ENCODE peak calls at places on chromosomes 16 and 17, in eight cellular contexts. One of them, this sample, is unnamed.

GRCh38 chr16:8572919-8573724 is 17.2 kb downstream of the TMEM114 start:
- ATAC-seq in activated B cell treated with CpG ODN at 0.5 μM for 24 hours: no peak
- ATAC-seq in activated CD8-positive, alpha-beta T cell treated with anti-CD3 and anti-CD28 coated beads, Interleukin-2, amount 10 ng/mL, durations not matched to agents 7 days and 5 days: no peak
- ATAC-seq in stimulated activated naive CD8-positive, alpha-beta T cell treated with anti-CD3 and anti-CD28 coated beads, Interleukin-15, amount 100 ng/mL, for 72 hours: peak
- ATAC-seq in gastroesophageal sphincter: no peak
- ATAC-seq in T-cell: no peak
- ATAC-seq in psoas muscle: no peak
- ATAC-seq in left lung: peak
- ATAC-seq in this sample: no peak

GRCh38 chr17:83070800-83071341 is 8.5 kb upstream of the METRNL start:
- ATAC-seq in activated B cell treated with CpG ODN at 0.5 μM for 24 hours: no peak
- ATAC-seq in activated CD8-positive, alpha-beta T cell treated with anti-CD3 and anti-CD28 coated beads, Interleukin-2, amount 10 ng/mL, durations not matched to agents 7 days and 5 days: no peak
- ATAC-seq in stimulated activated naive CD8-positive, alpha-beta T cell treated with anti-CD3 and anti-CD28 coated beads, Interleukin-15, amount 100 ng/mL, for 72 hours: no peak
- ATAC-seq in gastroesophageal sphincter: no peak
- ATAC-seq in T-cell: peak
- ATAC-seq in psoas muscle: no peak
- ATAC-seq in left lung: no peak
- ATAC-seq in this sample: no peak

GRCh38 chr16:500699-501098 is 26.8 kb upstream of the CAPN15 start:
- ATAC-seq in activated B cell treated with CpG ODN at 0.5 μM for 24 hours: no peak
- ATAC-seq in activated CD8-positive, alpha-beta T cell treated with anti-CD3 and anti-CD28 coated beads, Interleukin-2, amount 10 ng/mL, durations not matched to agents 7 days and 5 days: no peak
- ATAC-seq in stimulated activated naive CD8-positive, alpha-beta T cell treated with anti-CD3 and anti-CD28 coated beads, Interleukin-15, amount 100 ng/mL, for 72 hours: no peak
- ATAC-seq in gastroesophageal sphincter: no peak
- ATAC-seq in T-cell: no peak
- ATAC-seq in psoas muscle: peak
- ATAC-seq in left lung: no peak
- ATAC-seq in this sample: no peak

GRCh38 chr16:85676466-85676865 is 12.3 kb downstream of the GINS2 start:
- ATAC-seq in activated B cell treated with CpG ODN at 0.5 μM for 24 hours: no peak
- ATAC-seq in activated CD8-positive, alpha-beta T cell treated with anti-CD3 and anti-CD28 coated beads, Interleukin-2, amount 10 ng/mL, durations not matched to agents 7 days and 5 days: no peak
- ATAC-seq in stimulated activated naive CD8-positive, alpha-beta T cell treated with anti-CD3 and anti-CD28 coated beads, Interleukin-15, amount 100 ng/mL, for 72 hours: no peak
- ATAC-seq in gastroesophageal sphincter: no peak
- ATAC-seq in T-cell: no peak
- ATAC-seq in psoas muscle: no peak
- ATAC-seq in left lung: no peak
- ATAC-seq in this sample: no peak

GRCh38 chr17:44997733-44998520 is 29.8 kb upstream of the C1QL1 start:
- ATAC-seq in activated B cell treated with CpG ODN at 0.5 μM for 24 hours: no peak
- ATAC-seq in activated CD8-positive, alpha-beta T cell treated with anti-CD3 and anti-CD28 coated beads, Interleukin-2, amount 10 ng/mL, durations not matched to agents 7 days and 5 days: no peak
- ATAC-seq in stimulated activated naive CD8-positive, alpha-beta T cell treated with anti-CD3 and anti-CD28 coated beads, Interleukin-15, amount 100 ng/mL, for 72 hours: no peak
- ATAC-seq in gastroesophageal sphincter: no peak
- ATAC-seq in T-cell: no peak
- ATAC-seq in psoas muscle: no peak
- ATAC-seq in left lung: no peak
- ATAC-seq in this sample: no peak

GRCh38 chr16:81280393-81280792 is 34.4 kb upstream of the GAN start:
- ATAC-seq in activated B cell treated with CpG ODN at 0.5 μM for 24 hours: no peak
- ATAC-seq in activated CD8-positive, alpha-beta T cell treated with anti-CD3 and anti-CD28 coated beads, Interleukin-2, amount 10 ng/mL, durations not matched to agents 7 days and 5 days: no peak
- ATAC-seq in stimulated activated naive CD8-positive, alpha-beta T cell treated with anti-CD3 and anti-CD28 coated beads, Interleukin-15, amount 100 ng/mL, for 72 hours: no peak
- ATAC-seq in gastroesophageal sphincter: no peak
- ATAC-seq in T-cell: no peak
- ATAC-seq in psoas muscle: no peak
- ATAC-seq in left lung: no peak
- ATAC-seq in this sample: no peak

GRCh38 chr17:39636587-39636926 is 387 bp upstream of the STARD3 start:
- ATAC-seq in activated B cell treated with CpG ODN at 0.5 μM for 24 hours: peak
- ATAC-seq in activated CD8-positive, alpha-beta T cell treated with anti-CD3 and anti-CD28 coated beads, Interleukin-2, amount 10 ng/mL, durations not matched to agents 7 days and 5 days: peak
- ATAC-seq in stimulated activated naive CD8-positive, alpha-beta T cell treated with anti-CD3 and anti-CD28 coated beads, Interleukin-15, amount 100 ng/mL, for 72 hours: peak
- ATAC-seq in gastroesophageal sphincter: peak
- ATAC-seq in T-cell: peak
- ATAC-seq in psoas muscle: peak
- ATAC-seq in left lung: peak
- ATAC-seq in this sample: no peak

GRCh38 chr16:67942510-67943255 is 1.2 kb downstream of the LCAT start:
- ATAC-seq in activated B cell treated with CpG ODN at 0.5 μM for 24 hours: peak
- ATAC-seq in activated CD8-positive, alpha-beta T cell treated with anti-CD3 and anti-CD28 coated beads, Interleukin-2, amount 10 ng/mL, durations not matched to agents 7 days and 5 days: no peak
- ATAC-seq in stimulated activated naive CD8-positive, alpha-beta T cell treated with anti-CD3 and anti-CD28 coated beads, Interleukin-15, amount 100 ng/mL, for 72 hours: peak
- ATAC-seq in gastroesophageal sphincter: no peak
- ATAC-seq in T-cell: no peak
- ATAC-seq in psoas muscle: peak
- ATAC-seq in left lung: no peak
- ATAC-seq in this sample: no peak

GRCh38 chr16:4790871-4791270 is 2.7 kb upstream of the SEPTIN12 start:
- ATAC-seq in activated B cell treated with CpG ODN at 0.5 μM for 24 hours: no peak
- ATAC-seq in activated CD8-positive, alpha-beta T cell treated with anti-CD3 and anti-CD28 coated beads, Interleukin-2, amount 10 ng/mL, durations not matched to agents 7 days and 5 days: no peak
- ATAC-seq in stimulated activated naive CD8-positive, alpha-beta T cell treated with anti-CD3 and anti-CD28 coated beads, Interleukin-15, amount 100 ng/mL, for 72 hours: no peak
- ATAC-seq in gastroesophageal sphincter: no peak
- ATAC-seq in T-cell: no peak
- ATAC-seq in psoas muscle: no peak
- ATAC-seq in left lung: no peak
- ATAC-seq in this sample: no peak

GRCh38 chr17:67696347-67696746 is 21.4 kb upstream of the NOL11 start:
- ATAC-seq in activated B cell treated with CpG ODN at 0.5 μM for 24 hours: no peak
- ATAC-seq in activated CD8-positive, alpha-beta T cell treated with anti-CD3 and anti-CD28 coated beads, Interleukin-2, amount 10 ng/mL, durations not matched to agents 7 days and 5 days: no peak
- ATAC-seq in stimulated activated naive CD8-positive, alpha-beta T cell treated with anti-CD3 and anti-CD28 coated beads, Interleukin-15, amount 100 ng/mL, for 72 hours: no peak
- ATAC-seq in gastroesophageal sphincter: no peak
- ATAC-seq in T-cell: no peak
- ATAC-seq in psoas muscle: no peak
- ATAC-seq in left lung: peak
- ATAC-seq in this sample: no peak

GRCh38 chr17:1019451-1019850 is 22.5 kb downstream of the TIMM22 start:
- ATAC-seq in activated B cell treated with CpG ODN at 0.5 μM for 24 hours: no peak
- ATAC-seq in activated CD8-positive, alpha-beta T cell treated with anti-CD3 and anti-CD28 coated beads, Interleukin-2, amount 10 ng/mL, durations not matched to agents 7 days and 5 days: no peak
- ATAC-seq in stimulated activated naive CD8-positive, alpha-beta T cell treated with anti-CD3 and anti-CD28 coated beads, Interleukin-15, amount 100 ng/mL, for 72 hours: no peak
- ATAC-seq in gastroesophageal sphincter: peak
- ATAC-seq in T-cell: no peak
- ATAC-seq in psoas muscle: peak
- ATAC-seq in left lung: no peak
- ATAC-seq in this sample: no peak

GRCh38 chr16:65312795-65313194 is 190.9 kb upstream of the CDH11 start:
- ATAC-seq in activated B cell treated with CpG ODN at 0.5 μM for 24 hours: no peak
- ATAC-seq in activated CD8-positive, alpha-beta T cell treated with anti-CD3 and anti-CD28 coated beads, Interleukin-2, amount 10 ng/mL, durations not matched to agents 7 days and 5 days: no peak
- ATAC-seq in stimulated activated naive CD8-positive, alpha-beta T cell treated with anti-CD3 and anti-CD28 coated beads, Interleukin-15, amount 100 ng/mL, for 72 hours: no peak
- ATAC-seq in gastroesophageal sphincter: no peak
- ATAC-seq in T-cell: no peak
- ATAC-seq in psoas muscle: no peak
- ATAC-seq in left lung: no peak
- ATAC-seq in this sample: no peak

GRCh38 chr17:4101799-4102405 is 40.9 kb downstream of the ZZEF1 start:
- ATAC-seq in activated B cell treated with CpG ODN at 0.5 μM for 24 hours: no peak
- ATAC-seq in activated CD8-positive, alpha-beta T cell treated with anti-CD3 and anti-CD28 coated beads, Interleukin-2, amount 10 ng/mL, durations not matched to agents 7 days and 5 days: no peak
- ATAC-seq in stimulated activated naive CD8-positive, alpha-beta T cell treated with anti-CD3 and anti-CD28 coated beads, Interleukin-15, amount 100 ng/mL, for 72 hours: no peak
- ATAC-seq in gastroesophageal sphincter: no peak
- ATAC-seq in T-cell: peak
- ATAC-seq in psoas muscle: no peak
- ATAC-seq in left lung: no peak
- ATAC-seq in this sample: no peak

GRCh38 chr17:73393962-73394361 is 82.2 kb upstream of the CDC42EP4 start:
- ATAC-seq in activated B cell treated with CpG ODN at 0.5 μM for 24 hours: no peak
- ATAC-seq in activated CD8-positive, alpha-beta T cell treated with anti-CD3 and anti-CD28 coated beads, Interleukin-2, amount 10 ng/mL, durations not matched to agents 7 days and 5 days: no peak
- ATAC-seq in stimulated activated naive CD8-positive, alpha-beta T cell treated with anti-CD3 and anti-CD28 coated beads, Interleukin-15, amount 100 ng/mL, for 72 hours: no peak
- ATAC-seq in gastroesophageal sphincter: no peak
- ATAC-seq in T-cell: no peak
- ATAC-seq in psoas muscle: no peak
- ATAC-seq in left lung: no peak
- ATAC-seq in this sample: no peak

GRCh38 chr17:38605230-38605851 is 411 bp downstream of the SRCIN1 start:
- ATAC-seq in activated B cell treated with CpG ODN at 0.5 μM for 24 hours: no peak
- ATAC-seq in activated CD8-positive, alpha-beta T cell treated with anti-CD3 and anti-CD28 coated beads, Interleukin-2, amount 10 ng/mL, durations not matched to agents 7 days and 5 days: no peak
- ATAC-seq in stimulated activated naive CD8-positive, alpha-beta T cell treated with anti-CD3 and anti-CD28 coated beads, Interleukin-15, amount 100 ng/mL, for 72 hours: peak
- ATAC-seq in gastroesophageal sphincter: peak
- ATAC-seq in T-cell: no peak
- ATAC-seq in psoas muscle: no peak
- ATAC-seq in left lung: no peak
- ATAC-seq in this sample: no peak

GRCh38 chr16:19071811-19072777 is 4.7 kb downstream of the COQ7 start:
- ATAC-seq in activated B cell treated with CpG ODN at 0.5 μM for 24 hours: no peak
- ATAC-seq in activated CD8-positive, alpha-beta T cell treated with anti-CD3 and anti-CD28 coated beads, Interleukin-2, amount 10 ng/mL, durations not matched to agents 7 days and 5 days: no peak
- ATAC-seq in stimulated activated naive CD8-positive, alpha-beta T cell treated with anti-CD3 and anti-CD28 coated beads, Interleukin-15, amount 100 ng/mL, for 72 hours: no peak
- ATAC-seq in gastroesophageal sphincter: no peak
- ATAC-seq in T-cell: no peak
- ATAC-seq in psoas muscle: no peak
- ATAC-seq in left lung: peak
- ATAC-seq in this sample: no peak

GRCh38 chr17:7655541-7655840 is 4.8 kb downstream of the ATP1B2 start:
- ATAC-seq in activated B cell treated with CpG ODN at 0.5 μM for 24 hours: peak
- ATAC-seq in activated CD8-positive, alpha-beta T cell treated with anti-CD3 and anti-CD28 coated beads, Interleukin-2, amount 10 ng/mL, durations not matched to agents 7 days and 5 days: no peak
- ATAC-seq in stimulated activated naive CD8-positive, alpha-beta T cell treated with anti-CD3 and anti-CD28 coated beads, Interleukin-15, amount 100 ng/mL, for 72 hours: no peak
- ATAC-seq in gastroesophageal sphincter: no peak
- ATAC-seq in T-cell: no peak
- ATAC-seq in psoas muscle: no peak
- ATAC-seq in left lung: no peak
- ATAC-seq in this sample: peak

GRCh38 chr17:65936013-65936412 is 255.9 kb downstream of the CEP112 start:
- ATAC-seq in activated B cell treated with CpG ODN at 0.5 μM for 24 hours: no peak
- ATAC-seq in activated CD8-positive, alpha-beta T cell treated with anti-CD3 and anti-CD28 coated beads, Interleukin-2, amount 10 ng/mL, durations not matched to agents 7 days and 5 days: no peak
- ATAC-seq in stimulated activated naive CD8-positive, alpha-beta T cell treated with anti-CD3 and anti-CD28 coated beads, Interleukin-15, amount 100 ng/mL, for 72 hours: no peak
- ATAC-seq in gastroesophageal sphincter: no peak
- ATAC-seq in T-cell: no peak
- ATAC-seq in psoas muscle: no peak
- ATAC-seq in left lung: no peak
- ATAC-seq in this sample: no peak

GRCh38 chr17:2259769-2260536 is 43.6 kb downstream of the SMG6 start:
- ATAC-seq in activated B cell treated with CpG ODN at 0.5 μM for 24 hours: peak
- ATAC-seq in activated CD8-positive, alpha-beta T cell treated with anti-CD3 and anti-CD28 coated beads, Interleukin-2, amount 10 ng/mL, durations not matched to agents 7 days and 5 days: peak
- ATAC-seq in stimulated activated naive CD8-positive, alpha-beta T cell treated with anti-CD3 and anti-CD28 coated beads, Interleukin-15, amount 100 ng/mL, for 72 hours: peak
- ATAC-seq in gastroesophageal sphincter: peak
- ATAC-seq in T-cell: peak
- ATAC-seq in psoas muscle: no peak
- ATAC-seq in left lung: peak
- ATAC-seq in this sample: peak

GRCh38 chr17:27571563-27572129 is 59.3 kb upstream of the LGALS9 start:
- ATAC-seq in activated B cell treated with CpG ODN at 0.5 μM for 24 hours: no peak
- ATAC-seq in activated CD8-positive, alpha-beta T cell treated with anti-CD3 and anti-CD28 coated beads, Interleukin-2, amount 10 ng/mL, durations not matched to agents 7 days and 5 days: no peak
- ATAC-seq in stimulated activated naive CD8-positive, alpha-beta T cell treated with anti-CD3 and anti-CD28 coated beads, Interleukin-15, amount 100 ng/mL, for 72 hours: no peak
- ATAC-seq in gastroesophageal sphincter: no peak
- ATAC-seq in T-cell: no peak
- ATAC-seq in psoas muscle: peak
- ATAC-seq in left lung: no peak
- ATAC-seq in this sample: no peak

GRCh38 chr17:10585529-10585928 is 36.1 kb upstream of the MYH2 start:
- ATAC-seq in activated B cell treated with CpG ODN at 0.5 μM for 24 hours: no peak
- ATAC-seq in activated CD8-positive, alpha-beta T cell treated with anti-CD3 and anti-CD28 coated beads, Interleukin-2, amount 10 ng/mL, durations not matched to agents 7 days and 5 days: no peak
- ATAC-seq in stimulated activated naive CD8-positive, alpha-beta T cell treated with anti-CD3 and anti-CD28 coated beads, Interleukin-15, amount 100 ng/mL, for 72 hours: no peak
- ATAC-seq in gastroesophageal sphincter: no peak
- ATAC-seq in T-cell: no peak
- ATAC-seq in psoas muscle: peak
- ATAC-seq in left lung: no peak
- ATAC-seq in this sample: no peak

GRCh38 chr16:3861808-3862451 is 18.6 kb downstream of the CREBBP start:
- ATAC-seq in activated B cell treated with CpG ODN at 0.5 μM for 24 hours: peak
- ATAC-seq in activated CD8-positive, alpha-beta T cell treated with anti-CD3 and anti-CD28 coated beads, Interleukin-2, amount 10 ng/mL, durations not matched to agents 7 days and 5 days: no peak
- ATAC-seq in stimulated activated naive CD8-positive, alpha-beta T cell treated with anti-CD3 and anti-CD28 coated beads, Interleukin-15, amount 100 ng/mL, for 72 hours: no peak
- ATAC-seq in gastroesophageal sphincter: no peak
- ATAC-seq in T-cell: peak
- ATAC-seq in psoas muscle: no peak
- ATAC-seq in left lung: peak
- ATAC-seq in this sample: peak

GRCh38 chr17:50660887-50661345 is 26.2 kb downstream of the ABCC3 start:
- ATAC-seq in activated B cell treated with CpG ODN at 0.5 μM for 24 hours: no peak
- ATAC-seq in activated CD8-positive, alpha-beta T cell treated with anti-CD3 and anti-CD28 coated beads, Interleukin-2, amount 10 ng/mL, durations not matched to agents 7 days and 5 days: no peak
- ATAC-seq in stimulated activated naive CD8-positive, alpha-beta T cell treated with anti-CD3 and anti-CD28 coated beads, Interleukin-15, amount 100 ng/mL, for 72 hours: no peak
- ATAC-seq in gastroesophageal sphincter: no peak
- ATAC-seq in T-cell: no peak
- ATAC-seq in psoas muscle: peak
- ATAC-seq in left lung: peak
- ATAC-seq in this sample: no peak

GRCh38 chr17:20271016-20271610 is 196.2 kb downstream of the LGALS9B start:
- ATAC-seq in activated B cell treated with CpG ODN at 0.5 μM for 24 hours: no peak
- ATAC-seq in activated CD8-positive, alpha-beta T cell treated with anti-CD3 and anti-CD28 coated beads, Interleukin-2, amount 10 ng/mL, durations not matched to agents 7 days and 5 days: peak
- ATAC-seq in stimulated activated naive CD8-positive, alpha-beta T cell treated with anti-CD3 and anti-CD28 coated beads, Interleukin-15, amount 100 ng/mL, for 72 hours: no peak
- ATAC-seq in gastroesophageal sphincter: no peak
- ATAC-seq in T-cell: peak
- ATAC-seq in psoas muscle: no peak
- ATAC-seq in left lung: no peak
- ATAC-seq in this sample: no peak

GRCh38 chr16:2149630-2150417 is 1.4 kb downstream of the RAB26 start:
- ATAC-seq in activated B cell treated with CpG ODN at 0.5 μM for 24 hours: no peak
- ATAC-seq in activated CD8-positive, alpha-beta T cell treated with anti-CD3 and anti-CD28 coated beads, Interleukin-2, amount 10 ng/mL, durations not matched to agents 7 days and 5 days: no peak
- ATAC-seq in stimulated activated naive CD8-positive, alpha-beta T cell treated with anti-CD3 and anti-CD28 coated beads, Interleukin-15, amount 100 ng/mL, for 72 hours: no peak
- ATAC-seq in gastroesophageal sphincter: no peak
- ATAC-seq in T-cell: no peak
- ATAC-seq in psoas muscle: no peak
- ATAC-seq in left lung: no peak
- ATAC-seq in this sample: no peak

GRCh38 chr17:8807070-8807550 is 7.9 kb upstream of the MFSD6L start:
- ATAC-seq in activated B cell treated with CpG ODN at 0.5 μM for 24 hours: peak
- ATAC-seq in activated CD8-positive, alpha-beta T cell treated with anti-CD3 and anti-CD28 coated beads, Interleukin-2, amount 10 ng/mL, durations not matched to agents 7 days and 5 days: no peak
- ATAC-seq in stimulated activated naive CD8-positive, alpha-beta T cell treated with anti-CD3 and anti-CD28 coated beads, Interleukin-15, amount 100 ng/mL, for 72 hours: no peak
- ATAC-seq in gastroesophageal sphincter: no peak
- ATAC-seq in T-cell: no peak
- ATAC-seq in psoas muscle: no peak
- ATAC-seq in left lung: peak
- ATAC-seq in this sample: peak

GRCh38 chr16:85686912-85687591 is 1.7 kb downstream of the GINS2 start:
- ATAC-seq in activated B cell treated with CpG ODN at 0.5 μM for 24 hours: no peak
- ATAC-seq in activated CD8-positive, alpha-beta T cell treated with anti-CD3 and anti-CD28 coated beads, Interleukin-2, amount 10 ng/mL, durations not matched to agents 7 days and 5 days: peak
- ATAC-seq in stimulated activated naive CD8-positive, alpha-beta T cell treated with anti-CD3 and anti-CD28 coated beads, Interleukin-15, amount 100 ng/mL, for 72 hours: peak
- ATAC-seq in gastroesophageal sphincter: no peak
- ATAC-seq in T-cell: no peak
- ATAC-seq in psoas muscle: no peak
- ATAC-seq in left lung: no peak
- ATAC-seq in this sample: no peak

GRCh38 chr16:69839798-69840409 is 77.8 kb downstream of the WWP2 start:
- ATAC-seq in activated B cell treated with CpG ODN at 0.5 μM for 24 hours: no peak
- ATAC-seq in activated CD8-positive, alpha-beta T cell treated with anti-CD3 and anti-CD28 coated beads, Interleukin-2, amount 10 ng/mL, durations not matched to agents 7 days and 5 days: no peak
- ATAC-seq in stimulated activated naive CD8-positive, alpha-beta T cell treated with anti-CD3 and anti-CD28 coated beads, Interleukin-15, amount 100 ng/mL, for 72 hours: no peak
- ATAC-seq in gastroesophageal sphincter: peak
- ATAC-seq in T-cell: no peak
- ATAC-seq in psoas muscle: peak
- ATAC-seq in left lung: peak
- ATAC-seq in this sample: no peak

GRCh38 chr17:30236807-30237206 is 1.3 kb upstream of the SLC6A4 start:
- ATAC-seq in activated B cell treated with CpG ODN at 0.5 μM for 24 hours: no peak
- ATAC-seq in activated CD8-positive, alpha-beta T cell treated with anti-CD3 and anti-CD28 coated beads, Interleukin-2, amount 10 ng/mL, durations not matched to agents 7 days and 5 days: no peak
- ATAC-seq in stimulated activated naive CD8-positive, alpha-beta T cell treated with anti-CD3 and anti-CD28 coated beads, Interleukin-15, amount 100 ng/mL, for 72 hours: no peak
- ATAC-seq in gastroesophageal sphincter: peak
- ATAC-seq in T-cell: no peak
- ATAC-seq in psoas muscle: peak
- ATAC-seq in left lung: peak
- ATAC-seq in this sample: no peak

GRCh38 chr16:65722429-65722828 is 600.6 kb upstream of the CDH11 start:
- ATAC-seq in activated B cell treated with CpG ODN at 0.5 μM for 24 hours: no peak
- ATAC-seq in activated CD8-positive, alpha-beta T cell treated with anti-CD3 and anti-CD28 coated beads, Interleukin-2, amount 10 ng/mL, durations not matched to agents 7 days and 5 days: no peak
- ATAC-seq in stimulated activated naive CD8-positive, alpha-beta T cell treated with anti-CD3 and anti-CD28 coated beads, Interleukin-15, amount 100 ng/mL, for 72 hours: no peak
- ATAC-seq in gastroesophageal sphincter: no peak
- ATAC-seq in T-cell: no peak
- ATAC-seq in psoas muscle: no peak
- ATAC-seq in left lung: no peak
- ATAC-seq in this sample: no peak

GRCh38 chr16:57394444-57394843 is 10.1 kb upstream of the CCL17 start:
- ATAC-seq in activated B cell treated with CpG ODN at 0.5 μM for 24 hours: no peak
- ATAC-seq in activated CD8-positive, alpha-beta T cell treated with anti-CD3 and anti-CD28 coated beads, Interleukin-2, amount 10 ng/mL, durations not matched to agents 7 days and 5 days: no peak
- ATAC-seq in stimulated activated naive CD8-positive, alpha-beta T cell treated with anti-CD3 and anti-CD28 coated beads, Interleukin-15, amount 100 ng/mL, for 72 hours: no peak
- ATAC-seq in gastroesophageal sphincter: no peak
- ATAC-seq in T-cell: no peak
- ATAC-seq in psoas muscle: no peak
- ATAC-seq in left lung: no peak
- ATAC-seq in this sample: no peak

GRCh38 chr17:72972263-72972951 is 120.1 kb downstream of the SLC39A11 start:
- ATAC-seq in activated B cell treated with CpG ODN at 0.5 μM for 24 hours: no peak
- ATAC-seq in activated CD8-positive, alpha-beta T cell treated with anti-CD3 and anti-CD28 coated beads, Interleukin-2, amount 10 ng/mL, durations not matched to agents 7 days and 5 days: no peak
- ATAC-seq in stimulated activated naive CD8-positive, alpha-beta T cell treated with anti-CD3 and anti-CD28 coated beads, Interleukin-15, amount 100 ng/mL, for 72 hours: no peak
- ATAC-seq in gastroesophageal sphincter: no peak
- ATAC-seq in T-cell: no peak
- ATAC-seq in psoas muscle: no peak
- ATAC-seq in left lung: no peak
- ATAC-seq in this sample: no peak

GRCh38 chr17:17971431-17972125 is 622 bp downstream of the TOM1L2 start:
- ATAC-seq in activated B cell treated with CpG ODN at 0.5 μM for 24 hours: no peak
- ATAC-seq in activated CD8-positive, alpha-beta T cell treated with anti-CD3 and anti-CD28 coated beads, Interleukin-2, amount 10 ng/mL, durations not matched to agents 7 days and 5 days: no peak
- ATAC-seq in stimulated activated naive CD8-positive, alpha-beta T cell treated with anti-CD3 and anti-CD28 coated beads, Interleukin-15, amount 100 ng/mL, for 72 hours: no peak
- ATAC-seq in gastroesophageal sphincter: no peak
- ATAC-seq in T-cell: no peak
- ATAC-seq in psoas muscle: peak
- ATAC-seq in left lung: peak
- ATAC-seq in this sample: no peak

GRCh38 chr16:47046726-47047602 is 73.5 kb upstream of the DNAJA2 start:
- ATAC-seq in activated B cell treated with CpG ODN at 0.5 μM for 24 hours: peak
- ATAC-seq in activated CD8-positive, alpha-beta T cell treated with anti-CD3 and anti-CD28 coated beads, Interleukin-2, amount 10 ng/mL, durations not matched to agents 7 days and 5 days: no peak
- ATAC-seq in stimulated activated naive CD8-positive, alpha-beta T cell treated with anti-CD3 and anti-CD28 coated beads, Interleukin-15, amount 100 ng/mL, for 72 hours: no peak
- ATAC-seq in gastroesophageal sphincter: no peak
- ATAC-seq in T-cell: no peak
- ATAC-seq in psoas muscle: no peak
- ATAC-seq in left lung: no peak
- ATAC-seq in this sample: peak